ENCODE peak calls at places on chromosomes 4 and X, in seven cellular contexts. T, A, P, B, V, N and W are unnamed samples.

GRCh38 chrX:18032486-18033221 is 171.6 kb upstream of the RAI2 start:
- DNase-seq in T (no peak), A (no peak), P (no peak), B (no peak), V (no peak), N (no peak), W (no peak)

GRCh38 chr4:122364700-122365404 is 14.0 kb upstream of the ADAD1 start:
- DNase-seq in T (peak), A (no peak), P (no peak), B (peak), V (no peak), N (no peak), W (no peak)

GRCh38 chrX:73768886-73769285 is 205.9 kb downstream of the CHIC1 start:
- DNase-seq in T (no peak), A (no peak), P (no peak), B (no peak), V (no peak), N (no peak), W (no peak)

GRCh38 chr4:133186845-133187244 is 37.8 kb downstream of the PCDH10 start:
- DNase-seq in T (no peak), A (no peak), P (no peak), B (no peak), V (no peak), N (peak), W (no peak)

GRCh38 chrX:39714471-39714870 is 383.3 kb downstream of the BCOR start:
- DNase-seq in T (no peak), A (no peak), P (no peak), B (no peak), V (no peak), N (no peak), W (no peak)

GRCh38 chr4:1033840-1034551 is 22.6 kb downstream of the FGFRL1 start:
- DNase-seq in T (no peak), A (peak), P (peak), B (no peak), V (no peak), N (peak), W (peak)

GRCh38 chrX:19709812-19710518 is 177.4 kb downstream of the SH3KBP1 start:
- DNase-seq in T (no peak), A (no peak), P (no peak), B (no peak), V (no peak), N (peak), W (peak)

GRCh38 chr4:48963042-48963679 is 22.9 kb upstream of the CWH43 start:
- DNase-seq in T (peak), A (peak), P (peak), B (peak), V (peak), N (peak), W (peak)

GRCh38 chr4:105014242-105015031 is 132.2 kb upstream of the TET2 start:
- DNase-seq in T (no peak), A (no peak), P (no peak), B (no peak), V (no peak), N (no peak), W (no peak)

GRCh38 chr4:184950117-184950830 is 68.0 kb upstream of the HELT start:
- DNase-seq in T (no peak), A (no peak), P (no peak), B (no peak), V (no peak), N (no peak), W (no peak)

GRCh38 chr4:100083289-100083688 is 107.0 kb downstream of the DDIT4L start:
- DNase-seq in T (no peak), A (no peak), P (no peak), B (no peak), V (no peak), N (no peak), W (no peak)

DNA sequence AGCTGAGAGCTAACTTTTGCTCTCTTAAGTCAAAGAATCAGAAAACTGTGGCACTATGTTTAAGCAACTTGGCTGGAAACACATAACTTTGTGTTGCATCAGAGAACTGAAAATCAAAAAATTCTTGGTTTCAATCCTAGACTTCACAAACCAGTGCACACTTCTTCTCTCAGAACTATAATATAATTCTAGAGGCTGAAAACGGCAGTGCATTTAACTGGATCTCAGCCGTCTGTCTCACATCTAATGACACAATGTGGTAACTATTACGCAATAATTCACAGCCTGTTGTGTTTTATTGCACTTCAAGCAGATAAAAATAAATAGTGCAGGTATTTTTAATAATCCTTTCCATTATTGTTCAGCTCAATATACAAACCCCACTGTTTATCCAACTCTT is 260.6 kb upstream of the DIAPH2 start:
- DNase-seq in T (no peak), A (no peak), P (no peak), B (no peak), V (no peak), N (peak), W (peak)
- H3K4me3 ChIP-seq in T (no peak), A (no peak), P (no peak), B (no peak), V (no peak), N (no peak), W (no peak)

DNA sequence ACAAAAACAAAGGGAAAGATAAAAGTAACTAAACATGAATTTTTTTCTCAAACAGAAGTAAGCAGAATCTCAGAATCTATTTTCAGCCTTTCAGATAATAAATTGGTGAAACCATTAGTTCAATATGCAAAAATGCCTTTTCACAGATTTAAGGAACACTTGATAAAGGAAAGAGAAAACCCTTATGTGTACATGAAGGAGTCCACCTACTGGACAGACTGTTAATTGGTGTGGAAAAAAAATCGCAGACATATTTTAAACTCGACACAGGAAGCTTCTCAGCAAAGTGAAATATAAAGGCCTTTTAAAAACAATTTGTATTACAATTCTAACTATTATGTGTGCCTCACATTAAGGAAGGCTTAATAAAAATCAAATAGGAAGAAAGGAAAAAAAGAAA is 22.3 kb downstream of the COX7B2 start:
- DNase-seq in T (no peak), A (no peak), P (no peak), B (no peak), V (no peak), N (peak), W (peak)
- TF ChIP-seq CTCF in T (no peak), A (no peak), P (peak), B (no peak), V (no peak), N (peak), W (peak)

DNA sequence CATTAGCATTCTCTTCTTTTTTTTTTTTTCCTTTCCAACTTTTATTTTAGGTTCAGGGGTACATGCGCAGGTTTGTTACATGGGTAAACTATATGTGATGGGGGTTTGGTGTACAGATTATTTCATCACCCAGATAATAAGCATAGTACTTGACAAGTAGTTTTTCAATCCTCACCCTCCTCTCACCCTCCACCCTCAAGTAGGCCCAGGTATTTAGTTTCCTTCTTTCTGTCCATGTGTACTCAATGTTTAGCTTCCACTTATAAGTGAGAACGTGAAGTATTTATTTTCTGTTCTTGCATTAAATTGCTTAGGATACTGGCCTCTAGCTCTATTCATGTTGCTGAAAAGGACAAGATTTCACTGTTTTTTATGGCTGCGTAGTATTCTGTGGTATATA is 140.8 kb upstream of the PGRMC2 start:
- DNase-seq in T (no peak), A (no peak), P (no peak), B (no peak), V (no peak), N (no peak), W (no peak)
- H3K4me3 ChIP-seq in T (peak), A (no peak), P (peak), B (no peak), V (no peak), N (peak), W (no peak)

GRCh38 chrX:83008415-83008814 is 499.7 kb upstream of the POU3F4 start:
- DNase-seq in T (no peak), A (no peak), P (no peak), B (no peak), V (no peak), N (no peak), W (peak)
- TF ChIP-seq CTCF in T (peak), A (no peak), P (peak), B (no peak), V (no peak), N (peak), W (peak)

GRCh38 chr4:183384983-183385382 is 59.5 kb upstream of the CDKN2AIP start:
- DNase-seq in T (no peak), A (no peak), P (no peak), B (no peak), V (no peak), N (no peak), W (no peak)
- H3K4me3 ChIP-seq in T (no peak), A (no peak), P (no peak), B (no peak), V (no peak), N (no peak), W (no peak)

GRCh38 chr4:72714482-72715279 is 145.7 kb upstream of the ADAMTS3 start:
- DNase-seq in T (no peak), A (no peak), P (no peak), B (no peak), V (no peak), N (no peak), W (no peak)
- TF ChIP-seq CTCF in T (no peak), A (no peak), P (no peak), B (no peak), V (no peak), N (no peak), W (no peak)